ENCODE peak calls at places on chromosome 7, in seven cellular contexts. One of them, this sample, is unnamed.

GRCh38 chr7:155141562-155141961 is 71.4 kb downstream of the HTR5A start:
- DNase-seq in endodermal cell: peak
- DNase-seq in fibroblast of lung: no peak
- DNase-seq in A549: no peak
- DNase-seq in fibroblast of mammary gland: no peak
- DNase-seq in psoas muscle: no peak
- DNase-seq in tibial artery: no peak
- DNase-seq in this sample: no peak

GRCh38 chr7:80393786-80394185 is 118.1 kb downstream of the GNAT3 start:
- DNase-seq in endodermal cell: no peak
- DNase-seq in fibroblast of lung: no peak
- DNase-seq in A549: no peak
- DNase-seq in fibroblast of mammary gland: no peak
- DNase-seq in psoas muscle: no peak
- DNase-seq in tibial artery: no peak
- DNase-seq in this sample: no peak

GRCh38 chr7:95101422-95101821 is 194.0 kb downstream of the PPP1R9A start:
- DNase-seq in endodermal cell: no peak
- DNase-seq in fibroblast of lung: no peak
- DNase-seq in A549: no peak
- DNase-seq in fibroblast of mammary gland: no peak
- DNase-seq in psoas muscle: no peak
- DNase-seq in tibial artery: no peak
- DNase-seq in this sample: no peak

GRCh38 chr7:72805526-72806494 is 22.2 kb downstream of the TYW1B start:
- DNase-seq in endodermal cell: peak
- DNase-seq in fibroblast of lung: peak
- DNase-seq in A549: peak
- DNase-seq in fibroblast of mammary gland: peak
- DNase-seq in psoas muscle: no peak
- DNase-seq in tibial artery: no peak
- DNase-seq in this sample: no peak

GRCh38 chr7:105673367-105674188 is 92.3 kb upstream of the EFCAB10 start:
- DNase-seq in endodermal cell: peak
- DNase-seq in fibroblast of lung: peak
- DNase-seq in A549: no peak
- DNase-seq in fibroblast of mammary gland: no peak
- DNase-seq in psoas muscle: peak
- DNase-seq in tibial artery: no peak
- DNase-seq in this sample: no peak

GRCh38 chr7:154899893-154900292 is 103.0 kb downstream of the PAXIP1 start:
- DNase-seq in endodermal cell: no peak
- DNase-seq in fibroblast of lung: no peak
- DNase-seq in A549: no peak
- DNase-seq in fibroblast of mammary gland: no peak
- DNase-seq in psoas muscle: no peak
- DNase-seq in tibial artery: no peak
- DNase-seq in this sample: no peak

GRCh38 chr7:150468241-150468640 is 17.8 kb downstream of the GIMAP8 start:
- DNase-seq in endodermal cell: no peak
- DNase-seq in fibroblast of lung: no peak
- DNase-seq in A549: no peak
- DNase-seq in fibroblast of mammary gland: no peak
- DNase-seq in psoas muscle: no peak
- DNase-seq in tibial artery: no peak
- DNase-seq in this sample: no peak

GRCh38 chr7:80918909-80919721 is at the start of gene SEMA3C:
- DNase-seq in endodermal cell: peak
- DNase-seq in fibroblast of lung: peak
- DNase-seq in A549: peak
- DNase-seq in fibroblast of mammary gland: peak
- DNase-seq in psoas muscle: peak
- DNase-seq in tibial artery: peak
- DNase-seq in this sample: peak

GRCh38 chr7:131745645-131746248 is 189.3 kb upstream of the PODXL start:
- DNase-seq in endodermal cell: peak
- DNase-seq in fibroblast of lung: peak
- DNase-seq in A549: peak
- DNase-seq in fibroblast of mammary gland: peak
- DNase-seq in psoas muscle: no peak
- DNase-seq in tibial artery: no peak
- DNase-seq in this sample: peak

GRCh38 chr7:43362652-43363428 is 220.1 kb upstream of the STK17A start:
- DNase-seq in endodermal cell: no peak
- DNase-seq in fibroblast of lung: no peak
- DNase-seq in A549: peak
- DNase-seq in fibroblast of mammary gland: peak
- DNase-seq in psoas muscle: peak
- DNase-seq in tibial artery: no peak
- DNase-seq in this sample: peak

GRCh38 chr7:32219416-32219815 is 149.2 kb upstream of the PDE1C start:
- DNase-seq in endodermal cell: peak
- DNase-seq in fibroblast of lung: no peak
- DNase-seq in A549: no peak
- DNase-seq in fibroblast of mammary gland: no peak
- DNase-seq in psoas muscle: no peak
- DNase-seq in tibial artery: no peak
- DNase-seq in this sample: no peak

GRCh38 chr7:136693166-136694119 is 175.0 kb upstream of the CHRM2 start:
- DNase-seq in endodermal cell: no peak
- DNase-seq in fibroblast of lung: no peak
- DNase-seq in A549: no peak
- DNase-seq in fibroblast of mammary gland: no peak
- DNase-seq in psoas muscle: no peak
- DNase-seq in tibial artery: no peak
- DNase-seq in this sample: no peak

GRCh38 chr7:122315507-122316466 is 11.2 kb upstream of the FEZF1 start:
- DNase-seq in endodermal cell: peak
- DNase-seq in fibroblast of lung: no peak
- DNase-seq in A549: no peak
- DNase-seq in fibroblast of mammary gland: no peak
- DNase-seq in psoas muscle: no peak
- DNase-seq in tibial artery: no peak
- DNase-seq in this sample: no peak

GRCh38 chr7:6435486-6436384 is 12.0 kb downstream of the DAGLB start:
- DNase-seq in endodermal cell: peak
- DNase-seq in fibroblast of lung: peak
- DNase-seq in A549: peak
- DNase-seq in fibroblast of mammary gland: peak
- DNase-seq in psoas muscle: peak
- DNase-seq in tibial artery: peak
- DNase-seq in this sample: peak

GRCh38 chr7:91067266-91067665 is 197.0 kb upstream of the FZD1 start:
- DNase-seq in endodermal cell: no peak
- DNase-seq in fibroblast of lung: no peak
- DNase-seq in A549: no peak
- DNase-seq in fibroblast of mammary gland: no peak
- DNase-seq in psoas muscle: no peak
- DNase-seq in tibial artery: no peak
- DNase-seq in this sample: no peak

GRCh38 chr7:142669074-142669654 is 80.1 kb upstream of the PRSS1 start:
- DNase-seq in endodermal cell: no peak
- DNase-seq in fibroblast of lung: peak
- DNase-seq in A549: no peak
- DNase-seq in fibroblast of mammary gland: peak
- DNase-seq in psoas muscle: no peak
- DNase-seq in tibial artery: no peak
- DNase-seq in this sample: no peak
- TF ChIP-seq CTCF in endodermal cell: peak
- TF ChIP-seq CTCF in fibroblast of lung: peak
- TF ChIP-seq CTCF in A549: no peak
- TF ChIP-seq CTCF in fibroblast of mammary gland: peak
- TF ChIP-seq CTCF in psoas muscle: peak
- TF ChIP-seq CTCF in tibial artery: peak
- TF ChIP-seq CTCF in this sample: peak

GRCh38 chr7:126791306-126791705 is 461.4 kb downstream of the GRM8 start:
- DNase-seq in endodermal cell: no peak
- DNase-seq in fibroblast of lung: peak
- DNase-seq in A549: no peak
- DNase-seq in fibroblast of mammary gland: peak
- DNase-seq in psoas muscle: no peak
- DNase-seq in tibial artery: no peak
- DNase-seq in this sample: no peak

GRCh38 chr7:126792501-126792900 is 460.2 kb downstream of the GRM8 start:
- DNase-seq in endodermal cell: no peak
- DNase-seq in fibroblast of lung: no peak
- DNase-seq in A549: no peak
- DNase-seq in fibroblast of mammary gland: no peak
- DNase-seq in psoas muscle: no peak
- DNase-seq in tibial artery: no peak
- DNase-seq in this sample: no peak

DNA sequence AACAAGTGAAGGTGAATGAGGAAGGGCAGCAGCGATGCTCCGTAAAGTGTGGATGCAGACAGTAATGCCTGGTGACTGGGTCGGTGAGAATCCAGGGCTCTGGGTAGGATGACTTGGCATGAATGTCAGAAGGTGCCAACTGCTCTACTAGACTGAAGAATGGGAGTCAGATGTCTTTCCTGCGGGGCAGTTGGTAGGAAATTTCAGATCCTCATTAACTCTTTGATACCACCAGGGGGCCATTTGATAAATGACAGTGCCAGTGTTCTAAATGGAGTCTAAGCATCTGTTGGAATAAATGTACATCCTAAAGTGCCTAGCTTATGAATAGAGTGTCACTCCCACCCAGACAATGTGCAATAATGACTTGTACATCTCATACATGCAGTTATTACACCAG is 462.0 kb downstream of the GRM8 start:
- DNase-seq in endodermal cell: no peak
- DNase-seq in fibroblast of lung: no peak
- DNase-seq in A549: no peak
- DNase-seq in fibroblast of mammary gland: no peak
- DNase-seq in psoas muscle: no peak
- DNase-seq in tibial artery: no peak
- DNase-seq in this sample: no peak
- TF ChIP-seq CTCF in endodermal cell: peak
- TF ChIP-seq CTCF in fibroblast of lung: no peak
- TF ChIP-seq CTCF in A549: no peak
- TF ChIP-seq CTCF in fibroblast of mammary gland: no peak
- TF ChIP-seq CTCF in psoas muscle: no peak
- TF ChIP-seq CTCF in tibial artery: no peak
- TF ChIP-seq CTCF in this sample: peak

GRCh38 chr7:48427671-48428070 is 256.4 kb downstream of the ABCA13 start:
- DNase-seq in endodermal cell: no peak
- DNase-seq in fibroblast of lung: peak
- DNase-seq in A549: no peak
- DNase-seq in fibroblast of mammary gland: peak
- DNase-seq in psoas muscle: no peak
- DNase-seq in tibial artery: no peak
- DNase-seq in this sample: no peak

GRCh38 chr7:48426331-48426965 is 255.2 kb downstream of the ABCA13 start:
- DNase-seq in endodermal cell: no peak
- DNase-seq in fibroblast of lung: no peak
- DNase-seq in A549: no peak
- DNase-seq in fibroblast of mammary gland: no peak
- DNase-seq in psoas muscle: no peak
- DNase-seq in tibial artery: no peak
- DNase-seq in this sample: no peak

GRCh38 chr7:48426966-48427555 is 255.8 kb downstream of the ABCA13 start:
- DNase-seq in endodermal cell: no peak
- DNase-seq in fibroblast of lung: peak
- DNase-seq in A549: peak
- DNase-seq in fibroblast of mammary gland: peak
- DNase-seq in psoas muscle: no peak
- DNase-seq in tibial artery: no peak
- DNase-seq in this sample: no peak

GRCh38 chr7:48421357-48421756 is 250.1 kb downstream of the ABCA13 start:
- DNase-seq in endodermal cell: no peak
- DNase-seq in fibroblast of lung: peak
- DNase-seq in A549: no peak
- DNase-seq in fibroblast of mammary gland: peak
- DNase-seq in psoas muscle: no peak
- DNase-seq in tibial artery: no peak
- DNase-seq in this sample: no peak

GRCh38 chr7:48424731-48425130 is 253.5 kb downstream of the ABCA13 start:
- DNase-seq in endodermal cell: peak
- DNase-seq in fibroblast of lung: peak
- DNase-seq in A549: peak
- DNase-seq in fibroblast of mammary gland: peak
- DNase-seq in psoas muscle: no peak
- DNase-seq in tibial artery: no peak
- DNase-seq in this sample: peak
- TF ChIP-seq CTCF in endodermal cell: peak
- TF ChIP-seq CTCF in fibroblast of lung: no peak
- TF ChIP-seq CTCF in A549: peak
- TF ChIP-seq CTCF in fibroblast of mammary gland: no peak
- TF ChIP-seq CTCF in psoas muscle: no peak
- TF ChIP-seq CTCF in tibial artery: no peak
- TF ChIP-seq CTCF in this sample: peak

GRCh38 chr7:129143724-129144094 is 798 bp upstream of the TSPAN33 start:
- DNase-seq in endodermal cell: no peak
- DNase-seq in fibroblast of lung: no peak
- DNase-seq in A549: no peak
- DNase-seq in fibroblast of mammary gland: no peak
- DNase-seq in psoas muscle: no peak
- DNase-seq in tibial artery: no peak
- DNase-seq in this sample: no peak

GRCh38 chr7:129144095-129144833 is at the start of gene TSPAN33:
- DNase-seq in endodermal cell: peak
- DNase-seq in fibroblast of lung: peak
- DNase-seq in A549: peak
- DNase-seq in fibroblast of mammary gland: peak
- DNase-seq in psoas muscle: peak
- DNase-seq in tibial artery: peak
- DNase-seq in this sample: no peak

GRCh38 chr7:129147723-129148122 is 3.2 kb downstream of the TSPAN33 start:
- DNase-seq in endodermal cell: no peak
- DNase-seq in fibroblast of lung: no peak
- DNase-seq in A549: no peak
- DNase-seq in fibroblast of mammary gland: no peak
- DNase-seq in psoas muscle: no peak
- DNase-seq in tibial artery: no peak
- DNase-seq in this sample: no peak

GRCh38 chr7:129146237-129146979 is 1.9 kb downstream of the TSPAN33 start:
- DNase-seq in endodermal cell: no peak
- DNase-seq in fibroblast of lung: no peak
- DNase-seq in A549: no peak
- DNase-seq in fibroblast of mammary gland: no peak
- DNase-seq in psoas muscle: no peak
- DNase-seq in tibial artery: no peak
- DNase-seq in this sample: no peak

DNA sequence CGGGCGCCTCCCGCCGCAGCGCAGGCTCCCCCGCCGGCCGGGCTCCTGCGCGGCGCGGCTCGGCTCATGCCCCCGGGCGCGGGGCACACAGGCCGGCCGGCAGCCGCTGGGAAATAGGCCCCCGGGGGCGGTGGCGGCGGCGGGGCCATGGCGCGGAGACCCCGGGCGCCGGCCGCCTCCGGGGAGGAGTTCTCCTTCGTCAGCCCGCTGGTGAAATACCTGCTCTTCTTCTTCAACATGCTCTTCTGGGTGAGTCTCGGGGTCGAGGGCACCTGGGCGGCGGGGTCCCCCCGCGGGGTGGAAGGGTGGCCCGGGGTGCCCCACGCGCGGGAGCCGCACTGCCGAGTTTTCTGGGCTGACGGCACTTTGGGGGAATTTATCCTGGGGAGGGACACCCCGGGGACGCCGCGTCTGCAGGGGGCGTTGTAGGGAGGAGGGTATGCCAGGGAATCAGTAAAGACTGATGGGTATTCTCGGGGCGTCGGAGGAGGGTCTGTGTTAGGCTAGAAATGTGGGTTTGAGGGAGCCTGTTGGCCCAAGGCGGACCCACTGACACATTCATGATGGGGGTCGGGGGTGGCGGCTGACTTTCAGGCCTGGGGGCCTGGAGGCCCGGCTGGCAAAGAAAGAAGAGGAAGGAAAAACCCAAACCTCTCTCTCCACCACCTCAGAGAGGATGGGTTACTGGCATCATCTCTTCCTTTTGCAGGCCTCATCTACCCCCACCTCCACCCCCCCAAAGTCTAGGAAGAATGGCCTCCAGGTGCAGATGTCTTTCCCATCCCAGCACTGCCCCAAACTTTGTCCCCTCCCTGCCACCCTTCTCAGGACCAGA is 544 bp downstream of the TSPAN33 start:
- DNase-seq in endodermal cell: peak
- DNase-seq in fibroblast of lung: no peak
- DNase-seq in A549: no peak
- DNase-seq in fibroblast of mammary gland: no peak
- DNase-seq in psoas muscle: no peak
- DNase-seq in tibial artery: no peak
- DNase-seq in this sample: no peak
- TF ChIP-seq CTCF in endodermal cell: peak
- TF ChIP-seq CTCF in fibroblast of lung: peak
- TF ChIP-seq CTCF in A549: peak
- TF ChIP-seq CTCF in fibroblast of mammary gland: no peak
- TF ChIP-seq CTCF in psoas muscle: no peak
- TF ChIP-seq CTCF in tibial artery: no peak
- TF ChIP-seq CTCF in this sample: no peak